ENCODE peak calls at places on chromosomes 12 and 14, in nine cellular contexts. One of them, this sample, is unnamed.

GRCh38 chr14:53310412-53310811 is 157.3 kb upstream of the DDHD1 start:
- DNase-seq in stimulated activated naive B cell treated with anti-CD40 and anti-IgM and Interleukin-4, amounts not matched to agents 10 μg/mL and 1 μg/mL and 100 μg/mL, for 72 hours: no peak
- DNase-seq in WTC11: no peak
- DNase-seq in NCI-H1092 treated with DMSO at 0.1 percent for 48 hours: no peak
- DNase-seq in T-cell: no peak
- DNase-seq in endothelial cell: no peak
- DNase-seq in stimulated activated CD4-positive, alpha-beta T cell treated with anti-CD3 and anti-CD28 coated beads, Interleukin-12 subunit alpha, Interleukin-12 subunit beta, amount 100 ng/mL, for 4 hours: no peak
- DNase-seq in AG09319: no peak
- DNase-seq in nucleus accumbens: no peak
- DNase-seq in this sample: no peak

GRCh38 chr14:25041484-25041883 is 8.5 kb downstream of the STXBP6 start:
- DNase-seq in stimulated activated naive B cell treated with anti-CD40 and anti-IgM and Interleukin-4, amounts not matched to agents 10 μg/mL and 1 μg/mL and 100 μg/mL, for 72 hours: no peak
- DNase-seq in stimulated activated CD4-positive, alpha-beta T cell treated with anti-CD3 and anti-CD28 coated beads, Interleukin-12 subunit alpha, Interleukin-12 subunit beta, amount 100 ng/mL, for 4 hours: no peak
- DNase-seq in T-cell: no peak
- DNase-seq in endothelial cell: no peak
- DNase-seq in nucleus accumbens: no peak
- DNase-seq in AG09319: no peak
- DNase-seq in WTC11: no peak
- DNase-seq in NCI-H1092 treated with DMSO at 0.1 percent for 48 hours: no peak
- DNase-seq in this sample: no peak

GRCh38 chr14:69877492-69877891 is 1.7 kb upstream of the SMOC1 start:
- DNase-seq in endothelial cell: no peak
- DNase-seq in T-cell: no peak
- DNase-seq in stimulated activated CD4-positive, alpha-beta T cell treated with anti-CD3 and anti-CD28 coated beads, Interleukin-12 subunit alpha, Interleukin-12 subunit beta, amount 100 ng/mL, for 4 hours: no peak
- DNase-seq in stimulated activated naive B cell treated with anti-CD40 and anti-IgM and Interleukin-4, amounts not matched to agents 10 μg/mL and 1 μg/mL and 100 μg/mL, for 72 hours: no peak
- DNase-seq in AG09319: no peak
- DNase-seq in nucleus accumbens: no peak
- DNase-seq in NCI-H1092 treated with DMSO at 0.1 percent for 48 hours: peak; percentile 33
- DNase-seq in WTC11: no peak
- DNase-seq in this sample: no peak

GRCh38 chr12:32240210-32240609 is 133.6 kb downstream of the BICD1 start:
- DNase-seq in T-cell: no peak
- DNase-seq in nucleus accumbens: no peak
- DNase-seq in stimulated activated CD4-positive, alpha-beta T cell treated with anti-CD3 and anti-CD28 coated beads, Interleukin-12 subunit alpha, Interleukin-12 subunit beta, amount 100 ng/mL, for 4 hours: no peak
- DNase-seq in stimulated activated naive B cell treated with anti-CD40 and anti-IgM and Interleukin-4, amounts not matched to agents 10 μg/mL and 1 μg/mL and 100 μg/mL, for 72 hours: no peak
- DNase-seq in NCI-H1092 treated with DMSO at 0.1 percent for 48 hours: no peak
- DNase-seq in endothelial cell: no peak
- DNase-seq in WTC11: no peak
- DNase-seq in AG09319: no peak
- DNase-seq in this sample: no peak

GRCh38 chr14:37864861-37865718 is 269.7 kb downstream of the TTC6 start:
- DNase-seq in AG09319: peak; percentile 14
- DNase-seq in T-cell: no peak
- DNase-seq in NCI-H1092 treated with DMSO at 0.1 percent for 48 hours: no peak
- DNase-seq in endothelial cell: no peak
- DNase-seq in stimulated activated CD4-positive, alpha-beta T cell treated with anti-CD3 and anti-CD28 coated beads, Interleukin-12 subunit alpha, Interleukin-12 subunit beta, amount 100 ng/mL, for 4 hours: no peak
- DNase-seq in nucleus accumbens: no peak
- DNase-seq in stimulated activated naive B cell treated with anti-CD40 and anti-IgM and Interleukin-4, amounts not matched to agents 10 μg/mL and 1 μg/mL and 100 μg/mL, for 72 hours: no peak
- DNase-seq in WTC11: no peak
- DNase-seq in this sample: no peak

GRCh38 chr12:120047072-120047471 is 58.0 kb downstream of the BICDL1 start:
- DNase-seq in stimulated activated naive B cell treated with anti-CD40 and anti-IgM and Interleukin-4, amounts not matched to agents 10 μg/mL and 1 μg/mL and 100 μg/mL, for 72 hours: no peak
- DNase-seq in T-cell: no peak
- DNase-seq in nucleus accumbens: no peak
- DNase-seq in WTC11: no peak
- DNase-seq in endothelial cell: no peak
- DNase-seq in NCI-H1092 treated with DMSO at 0.1 percent for 48 hours: no peak
- DNase-seq in stimulated activated CD4-positive, alpha-beta T cell treated with anti-CD3 and anti-CD28 coated beads, Interleukin-12 subunit alpha, Interleukin-12 subunit beta, amount 100 ng/mL, for 4 hours: no peak
- DNase-seq in AG09319: no peak
- DNase-seq in this sample: no peak

GRCh38 chr12:93819048-93819491 is 141.9 kb downstream of the CRADD start:
- DNase-seq in stimulated activated naive B cell treated with anti-CD40 and anti-IgM and Interleukin-4, amounts not matched to agents 10 μg/mL and 1 μg/mL and 100 μg/mL, for 72 hours: no peak
- DNase-seq in endothelial cell: no peak
- DNase-seq in T-cell: no peak
- DNase-seq in stimulated activated CD4-positive, alpha-beta T cell treated with anti-CD3 and anti-CD28 coated beads, Interleukin-12 subunit alpha, Interleukin-12 subunit beta, amount 100 ng/mL, for 4 hours: no peak
- DNase-seq in WTC11: no peak
- DNase-seq in nucleus accumbens: peak; percentile 18
- DNase-seq in AG09319: peak; percentile 68
- DNase-seq in NCI-H1092 treated with DMSO at 0.1 percent for 48 hours: no peak
- DNase-seq in this sample: no peak

GRCh38 chr12:123498126-123498825 is 35.2 kb downstream of the RILPL1 start:
- DNase-seq in stimulated activated naive B cell treated with anti-CD40 and anti-IgM and Interleukin-4, amounts not matched to agents 10 μg/mL and 1 μg/mL and 100 μg/mL, for 72 hours: no peak
- DNase-seq in T-cell: no peak
- DNase-seq in NCI-H1092 treated with DMSO at 0.1 percent for 48 hours: no peak
- DNase-seq in nucleus accumbens: no peak
- DNase-seq in WTC11: no peak
- DNase-seq in AG09319: no peak
- DNase-seq in endothelial cell: no peak
- DNase-seq in stimulated activated CD4-positive, alpha-beta T cell treated with anti-CD3 and anti-CD28 coated beads, Interleukin-12 subunit alpha, Interleukin-12 subunit beta, amount 100 ng/mL, for 4 hours: no peak
- DNase-seq in this sample: no peak

GRCh38 chr12:9869307-9870161 is at the start of gene CLEC2B:
- DNase-seq in nucleus accumbens: no peak
- DNase-seq in NCI-H1092 treated with DMSO at 0.1 percent for 48 hours: no peak
- DNase-seq in endothelial cell: no peak
- DNase-seq in T-cell: no peak
- DNase-seq in WTC11: no peak
- DNase-seq in AG09319: peak; percentile 52
- DNase-seq in stimulated activated naive B cell treated with anti-CD40 and anti-IgM and Interleukin-4, amounts not matched to agents 10 μg/mL and 1 μg/mL and 100 μg/mL, for 72 hours: no peak
- DNase-seq in stimulated activated CD4-positive, alpha-beta T cell treated with anti-CD3 and anti-CD28 coated beads, Interleukin-12 subunit alpha, Interleukin-12 subunit beta, amount 100 ng/mL, for 4 hours: no peak
- DNase-seq in this sample: no peak

GRCh38 chr14:26730929-26731618 is 133.2 kb upstream of the NOVA1 start:
- DNase-seq in AG09319: no peak
- DNase-seq in WTC11: peak; percentile 61
- DNase-seq in nucleus accumbens: no peak
- DNase-seq in stimulated activated CD4-positive, alpha-beta T cell treated with anti-CD3 and anti-CD28 coated beads, Interleukin-12 subunit alpha, Interleukin-12 subunit beta, amount 100 ng/mL, for 4 hours: no peak
- DNase-seq in NCI-H1092 treated with DMSO at 0.1 percent for 48 hours: peak; percentile 54
- DNase-seq in T-cell: no peak
- DNase-seq in stimulated activated naive B cell treated with anti-CD40 and anti-IgM and Interleukin-4, amounts not matched to agents 10 μg/mL and 1 μg/mL and 100 μg/mL, for 72 hours: no peak
- DNase-seq in endothelial cell: peak; percentile 41
- DNase-seq in this sample: peak; percentile 11

GRCh38 chr14:69489495-69489894 is 5.0 kb downstream of the PLEKHD1 start:
- DNase-seq in T-cell: no peak
- DNase-seq in stimulated activated naive B cell treated with anti-CD40 and anti-IgM and Interleukin-4, amounts not matched to agents 10 μg/mL and 1 μg/mL and 100 μg/mL, for 72 hours: no peak
- DNase-seq in endothelial cell: no peak
- DNase-seq in NCI-H1092 treated with DMSO at 0.1 percent for 48 hours: no peak
- DNase-seq in stimulated activated CD4-positive, alpha-beta T cell treated with anti-CD3 and anti-CD28 coated beads, Interleukin-12 subunit alpha, Interleukin-12 subunit beta, amount 100 ng/mL, for 4 hours: no peak
- DNase-seq in AG09319: no peak
- DNase-seq in nucleus accumbens: no peak
- DNase-seq in WTC11: no peak
- DNase-seq in this sample: no peak

GRCh38 chr14:94373708-94374107 is 14.7 kb downstream of the SERPINA1 start:
- DNase-seq in stimulated activated CD4-positive, alpha-beta T cell treated with anti-CD3 and anti-CD28 coated beads, Interleukin-12 subunit alpha, Interleukin-12 subunit beta, amount 100 ng/mL, for 4 hours: no peak
- DNase-seq in stimulated activated naive B cell treated with anti-CD40 and anti-IgM and Interleukin-4, amounts not matched to agents 10 μg/mL and 1 μg/mL and 100 μg/mL, for 72 hours: no peak
- DNase-seq in NCI-H1092 treated with DMSO at 0.1 percent for 48 hours: no peak
- DNase-seq in nucleus accumbens: no peak
- DNase-seq in endothelial cell: no peak
- DNase-seq in T-cell: no peak
- DNase-seq in WTC11: no peak
- DNase-seq in AG09319: peak; percentile 91
- DNase-seq in this sample: no peak

GRCh38 chr14:96145116-96145864 is 59.3 kb upstream of the BDKRB2 start:
- DNase-seq in NCI-H1092 treated with DMSO at 0.1 percent for 48 hours: no peak
- DNase-seq in stimulated activated naive B cell treated with anti-CD40 and anti-IgM and Interleukin-4, amounts not matched to agents 10 μg/mL and 1 μg/mL and 100 μg/mL, for 72 hours: no peak
- DNase-seq in nucleus accumbens: no peak
- DNase-seq in stimulated activated CD4-positive, alpha-beta T cell treated with anti-CD3 and anti-CD28 coated beads, Interleukin-12 subunit alpha, Interleukin-12 subunit beta, amount 100 ng/mL, for 4 hours: no peak
- DNase-seq in WTC11: no peak
- DNase-seq in endothelial cell: no peak
- DNase-seq in T-cell: no peak
- DNase-seq in AG09319: peak; percentile 82
- DNase-seq in this sample: no peak

GRCh38 chr14:89237923-89238529 is 179.0 kb downstream of the FOXN3 start:
- DNase-seq in nucleus accumbens: no peak
- DNase-seq in NCI-H1092 treated with DMSO at 0.1 percent for 48 hours: no peak
- DNase-seq in stimulated activated naive B cell treated with anti-CD40 and anti-IgM and Interleukin-4, amounts not matched to agents 10 μg/mL and 1 μg/mL and 100 μg/mL, for 72 hours: no peak
- DNase-seq in AG09319: peak; percentile 8
- DNase-seq in WTC11: no peak
- DNase-seq in endothelial cell: no peak
- DNase-seq in T-cell: no peak
- DNase-seq in stimulated activated CD4-positive, alpha-beta T cell treated with anti-CD3 and anti-CD28 coated beads, Interleukin-12 subunit alpha, Interleukin-12 subunit beta, amount 100 ng/mL, for 4 hours: no peak
- DNase-seq in this sample: no peak

GRCh38 chr12:104457746-104458644 is 1.2 kb downstream of the CHST11 start:
- DNase-seq in NCI-H1092 treated with DMSO at 0.1 percent for 48 hours: no peak
- DNase-seq in stimulated activated CD4-positive, alpha-beta T cell treated with anti-CD3 and anti-CD28 coated beads, Interleukin-12 subunit alpha, Interleukin-12 subunit beta, amount 100 ng/mL, for 4 hours: peak; percentile 50
- DNase-seq in nucleus accumbens: no peak
- DNase-seq in endothelial cell: peak; percentile 33
- DNase-seq in AG09319: no peak
- DNase-seq in T-cell: peak; percentile 64
- DNase-seq in stimulated activated naive B cell treated with anti-CD40 and anti-IgM and Interleukin-4, amounts not matched to agents 10 μg/mL and 1 μg/mL and 100 μg/mL, for 72 hours: peak; percentile 40
- DNase-seq in WTC11: peak; percentile 51
- DNase-seq in this sample: no peak